ENCODE peak calls at places on chromosomes 12 and 14, in six cellular contexts. R is PC-3, F is NCI-H82, W is astrocyte of the cerebellum, O is M059J, P is kidney tubule cell. J is an unnamed sample.

GRCh38 chr12:30862486-30862885 is 64.1 kb upstream of the TSPAN11 start:
- DNase-seq in O (peak), F (no peak), P (peak), W (peak), R (peak), J (peak)

GRCh38 chr12:22744197-22744596 is 119.2 kb downstream of the ETNK1 start:
- DNase-seq in R (no peak), P (no peak), O (no peak), F (no peak), W (no peak), J (no peak)

GRCh38 chr12:107443320-107444090 is 242.1 kb upstream of the PWP1 start:
- DNase-seq in W (no peak), P (no peak), R (no peak), F (peak), O (no peak), J (no peak)

GRCh38 chr12:7583471-7583870 is 79.9 kb upstream of the CD163 start:
- DNase-seq in R (no peak), W (no peak), P (peak), O (no peak), F (no peak), J (no peak)

GRCh38 chr12:18683603-18684002 is 54.2 kb downstream of the PLCZ1 start:
- DNase-seq in W (no peak), P (peak), R (peak), O (peak), F (no peak), J (no peak)

GRCh38 chr12:13044859-13045384 is 741 bp downstream of the FAM234B start:
- DNase-seq in R (peak), W (no peak), P (no peak), O (peak), F (no peak), J (no peak)

GRCh38 chr12:41190360-41190759 is 2.2 kb downstream of the PDZRN4 start:
- DNase-seq in O (peak), F (peak), R (peak), W (peak), P (peak), J (peak)

GRCh38 chr12:126952106-126953007 is 1314.6 kb upstream of the TMEM132C start:
- DNase-seq in O (no peak), F (no peak), R (no peak), P (no peak), W (no peak), J (no peak)

GRCh38 chr14:95023886-95024285 is 133.4 kb downstream of the DICER1 start:
- DNase-seq in P (no peak), R (no peak), W (no peak), O (peak), F (no peak), J (no peak)

GRCh38 chr12:116266220-116266619 is 11.3 kb downstream of the MED13L start:
- DNase-seq in R (no peak), P (peak), W (no peak), F (peak), O (peak), J (peak)

GRCh38 chr12:110670161-110670701 is 18.7 kb downstream of the HVCN1 start:
- DNase-seq in O (no peak), F (no peak), W (no peak), R (no peak), P (no peak), J (no peak)

GRCh38 chr14:100703574-100704220 is 23.0 kb upstream of the DLK1 start:
- DNase-seq in F (no peak), W (no peak), R (peak), P (no peak), O (no peak), J (no peak)

GRCh38 chr12:51152953-51153352 is 20.0 kb downstream of the TFCP2 start:
- DNase-seq in P (no peak), F (no peak), R (no peak), W (no peak), O (no peak), J (no peak)

GRCh38 chr12:30753233-30753632 is 1.5 kb downstream of the CAPRIN2 start:
- DNase-seq in W (peak), O (peak), F (peak), R (peak), P (peak), J (peak)

GRCh38 chr14:72305555-72305954 is 373.3 kb downstream of the RGS6 start:
- DNase-seq in P (no peak), W (no peak), O (no peak), F (no peak), R (no peak), J (no peak)

GRCh38 chr12:48340891-48341290 is 9.8 kb downstream of the ZNF641 start:
- DNase-seq in R (no peak), W (no peak), O (no peak), P (no peak), F (no peak), J (no peak)

J was measured in NCI-H69.